ENCODE peak calls at places on chromosomes 13 and 19, in ten cellular contexts. Q is right atrium auricular region, S is H1, Y is nephron progenitor cell, U is NCI-H1417 treated with DMSO at 0.1 percent for 48 hours, A is aorta, P is NCI-H524, X is mesothelial cell of epicardium, J is tibial nerve, V is stomach. N is an unnamed sample.

GRCh38 chr13:30510811-30511371 is 45.2 kb upstream of the HMGB1 start:
- DNase-seq in Q (no peak), S (no peak), Y (no peak), U (no peak), A (no peak), P (no peak), X (no peak), J (no peak), V (no peak), N (no peak)

GRCh38 chr19:53942001-53942786 is 20.5 kb upstream of the CACNG8 start:
- DNase-seq in Q (no peak), S (peak), Y (peak), U (no peak), A (no peak), P (no peak), X (no peak), J (no peak), V (no peak), N (no peak)

GRCh38 chr13:33394294-33394932 is 108.9 kb upstream of the STARD13 start:
- DNase-seq in Q (no peak), S (no peak), Y (no peak), U (no peak), A (no peak), P (no peak), X (no peak), J (no peak), V (no peak), N (no peak)

GRCh38 chr19:47107201-47107952 is 6.2 kb downstream of the ZC3H4 start:
- DNase-seq in Q (no peak), S (no peak), Y (no peak), U (no peak), A (no peak), P (no peak), X (no peak), J (no peak), V (peak), N (peak)

GRCh38 chr13:102729560-102730275 is 34.9 kb upstream of the METTL21C start:
- DNase-seq in Q (no peak), S (no peak), Y (no peak), U (no peak), A (no peak), P (no peak), X (no peak), J (no peak), V (no peak), N (no peak)

GRCh38 chr13:23946067-23946466 is 48.8 kb upstream of the C1QTNF9B start:
- DNase-seq in Q (no peak), S (no peak), Y (no peak), U (no peak), A (no peak), P (no peak), X (no peak), J (no peak), V (no peak), N (no peak)

GRCh38 chr13:78632956-78633355 is 26.0 kb downstream of the OBI1 start:
- DNase-seq in Q (no peak), S (no peak), Y (no peak), U (no peak), A (no peak), P (no peak), X (no peak), J (no peak), V (no peak), N (no peak)

GRCh38 chr19:6652214-6653094 is 17.5 kb downstream of the TNFSF14 start:
- DNase-seq in Q (no peak), S (no peak), Y (no peak), U (no peak), A (no peak), P (no peak), X (no peak), J (no peak), V (no peak), N (no peak)

GRCh38 chr19:46426506-46427162 is 2.1 kb downstream of the PNMA8C start:
- DNase-seq in Q (no peak), S (peak), Y (peak), U (no peak), A (peak), P (peak), X (peak), J (peak), V (peak), N (peak)

GRCh38 chr19:41309225-41310030 is 544 bp upstream of the CCDC97 start:
- DNase-seq in Q (no peak), S (peak), Y (no peak), U (no peak), A (peak), P (no peak), X (no peak), J (no peak), V (no peak), N (no peak)

GRCh38 chr19:58196911-58197616 is 14.2 kb downstream of the ZNF274 start:
- DNase-seq in Q (no peak), S (no peak), Y (no peak), U (no peak), A (no peak), P (no peak), X (no peak), J (no peak), V (no peak), N (no peak)

GRCh38 chr19:16860118-16860517 is 28.7 kb upstream of the F2RL3 start:
- DNase-seq in Q (no peak), S (no peak), Y (no peak), U (no peak), A (no peak), P (no peak), X (no peak), J (no peak), V (no peak), N (no peak)

GRCh38 chr19:37718357-37718756 is 1.2 kb downstream of the ZNF607 start:
- DNase-seq in Q (no peak), S (no peak), Y (no peak), U (no peak), A (no peak), P (no peak), X (no peak), J (no peak), V (no peak), N (no peak)

GRCh38 chr19:14561832-14562351 is 10.0 kb downstream of the NDUFB7 start:
- DNase-seq in Q (no peak), S (no peak), Y (no peak), U (no peak), A (peak), P (no peak), X (no peak), J (no peak), V (peak), N (no peak)

GRCh38 chr13:109862627-109863026 is 76.2 kb upstream of the IRS2 start:
- DNase-seq in Q (no peak), S (no peak), Y (no peak), U (no peak), A (no peak), P (no peak), X (no peak), J (no peak), V (no peak), N (no peak)

GRCh38 chr13:32881074-32881791 is 135.0 kb upstream of the KL start:
- DNase-seq in Q (no peak), S (no peak), Y (no peak), U (no peak), A (no peak), P (no peak), X (no peak), J (no peak), V (no peak), N (no peak)

N was measured in activated gamma-delta T cell treated with anti-CD3 and anti-CD28 coated beads, Interleukin-2, amount 50 U/mL, for 16 hours.